ENCODE peak calls at places on chromosomes 12 and 14, in ten cellular contexts. One of them, this sample, is unnamed.
A peak's percentile ranks its signal among the peaks of the same experiment; 100 is the strongest.

GRCh38 chr14:29016050-29016900 is 249.7 kb downstream of the FOXG1 start:
- DNase-seq in cardiac fibroblast: peak; percentile 73
- DNase-seq in A549: no peak
- DNase-seq in heart right ventricle: no peak
- DNase-seq in uterus: peak; percentile 15
- DNase-seq in GM23338: peak; percentile 86
- DNase-seq in fibroblast of the aortic adventitia: peak; percentile 65
- DNase-seq in CD8-positive, alpha-beta T cell: no peak
- DNase-seq in BJ: no peak
- DNase-seq in body of pancreas: peak; percentile 15
- DNase-seq in this sample: peak; percentile 31

GRCh38 chr12:9669534-9669933 is at the start of gene CLEC2D:
- DNase-seq in cardiac fibroblast: no peak
- DNase-seq in A549: no peak
- DNase-seq in heart right ventricle: no peak
- DNase-seq in uterus: no peak
- DNase-seq in GM23338: no peak
- DNase-seq in fibroblast of the aortic adventitia: no peak
- DNase-seq in CD8-positive, alpha-beta T cell: peak; percentile 46
- DNase-seq in BJ: no peak
- DNase-seq in body of pancreas: no peak
- DNase-seq in this sample: no peak

GRCh38 chr12:109277255-109277898 is 31.7 kb downstream of the FOXN4 start:
- DNase-seq in cardiac fibroblast: no peak
- DNase-seq in A549: no peak
- DNase-seq in heart right ventricle: no peak
- DNase-seq in uterus: no peak
- DNase-seq in GM23338: no peak
- DNase-seq in fibroblast of the aortic adventitia: no peak
- DNase-seq in CD8-positive, alpha-beta T cell: no peak
- DNase-seq in BJ: no peak
- DNase-seq in body of pancreas: no peak
- DNase-seq in this sample: no peak

GRCh38 chr12:26678697-26679660 is 154.0 kb downstream of the ITPR2 start:
- DNase-seq in cardiac fibroblast: no peak
- DNase-seq in A549: no peak
- DNase-seq in heart right ventricle: no peak
- DNase-seq in uterus: no peak
- DNase-seq in GM23338: peak; percentile 60
- DNase-seq in fibroblast of the aortic adventitia: peak; percentile 69
- DNase-seq in CD8-positive, alpha-beta T cell: no peak
- DNase-seq in BJ: no peak
- DNase-seq in body of pancreas: no peak
- DNase-seq in this sample: peak; percentile 30

GRCh38 chr14:21894003-21894897 is 220.6 kb upstream of the OR4E1 start:
- DNase-seq in cardiac fibroblast: no peak
- DNase-seq in A549: no peak
- DNase-seq in heart right ventricle: no peak
- DNase-seq in uterus: no peak
- DNase-seq in GM23338: peak; percentile 76
- DNase-seq in fibroblast of the aortic adventitia: no peak
- DNase-seq in CD8-positive, alpha-beta T cell: peak; percentile 49
- DNase-seq in BJ: no peak
- DNase-seq in body of pancreas: no peak
- DNase-seq in this sample: no peak

GRCh38 chr12:25771062-25771461 is 187.4 kb upstream of the RASSF8 start:
- DNase-seq in cardiac fibroblast: peak; percentile 56
- DNase-seq in A549: no peak
- DNase-seq in heart right ventricle: no peak
- DNase-seq in uterus: no peak
- DNase-seq in GM23338: no peak
- DNase-seq in fibroblast of the aortic adventitia: peak; percentile 45
- DNase-seq in CD8-positive, alpha-beta T cell: no peak
- DNase-seq in BJ: no peak
- DNase-seq in body of pancreas: no peak
- DNase-seq in this sample: peak; percentile 29

GRCh38 chr12:58310368-58310767 is 369.0 kb downstream of the ATP23 start:
- DNase-seq in cardiac fibroblast: peak; percentile 87
- DNase-seq in A549: peak; percentile 28
- DNase-seq in heart right ventricle: no peak
- DNase-seq in uterus: no peak
- DNase-seq in GM23338: no peak
- DNase-seq in fibroblast of the aortic adventitia: peak; percentile 61
- DNase-seq in CD8-positive, alpha-beta T cell: no peak
- DNase-seq in BJ: peak; percentile 9
- DNase-seq in body of pancreas: no peak
- DNase-seq in this sample: peak; percentile 35

GRCh38 chr14:105487449-105487985 is 831 bp downstream of the CRIP1 start:
- DNase-seq in cardiac fibroblast: no peak
- DNase-seq in A549: no peak
- DNase-seq in heart right ventricle: peak; percentile 75
- DNase-seq in uterus: peak; percentile 47
- DNase-seq in GM23338: no peak
- DNase-seq in fibroblast of the aortic adventitia: no peak
- DNase-seq in CD8-positive, alpha-beta T cell: peak; percentile 79
- DNase-seq in BJ: no peak
- DNase-seq in body of pancreas: peak; percentile 45
- DNase-seq in this sample: no peak

GRCh38 chr14:91873476-91874265 is 6.3 kb upstream of the TC2N start:
- DNase-seq in cardiac fibroblast: peak; percentile 31
- DNase-seq in A549: no peak
- DNase-seq in heart right ventricle: no peak
- DNase-seq in uterus: no peak
- DNase-seq in GM23338: no peak
- DNase-seq in fibroblast of the aortic adventitia: no peak
- DNase-seq in CD8-positive, alpha-beta T cell: peak; percentile 72
- DNase-seq in BJ: no peak
- DNase-seq in body of pancreas: peak; percentile 52
- DNase-seq in this sample: no peak

GRCh38 chr12:79547044-79547734 is 143.6 kb downstream of the PAWR start:
- DNase-seq in cardiac fibroblast: peak; percentile 92
- DNase-seq in A549: peak; percentile 81
- DNase-seq in heart right ventricle: no peak
- DNase-seq in uterus: no peak
- DNase-seq in GM23338: peak; percentile 98
- DNase-seq in fibroblast of the aortic adventitia: peak; percentile 85
- DNase-seq in CD8-positive, alpha-beta T cell: no peak
- DNase-seq in BJ: peak; percentile 52
- DNase-seq in body of pancreas: peak; percentile 64
- DNase-seq in this sample: peak; percentile 94

DNA sequence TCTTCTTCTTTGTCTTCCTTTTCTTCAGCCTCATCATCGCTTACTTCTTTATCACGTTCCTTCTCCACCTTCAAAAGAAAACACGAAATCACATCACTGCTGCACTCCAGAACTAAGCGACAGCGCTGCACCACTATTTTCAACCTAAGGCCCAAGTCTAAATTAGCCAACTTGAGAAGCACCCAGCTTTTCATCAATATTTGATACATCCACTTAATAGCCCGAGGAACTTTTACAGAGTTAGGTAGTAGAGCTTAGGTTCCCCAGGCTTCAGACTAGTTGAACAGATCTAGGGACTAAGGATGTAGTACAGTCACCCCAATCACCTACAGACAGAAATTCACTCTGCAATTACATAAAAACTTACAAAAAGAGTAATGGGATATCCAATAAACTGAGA is 1.9 kb downstream of the HSP90AA1 start:
- DNase-seq in cardiac fibroblast: no peak
- DNase-seq in A549: no peak
- DNase-seq in heart right ventricle: no peak
- DNase-seq in uterus: no peak
- DNase-seq in GM23338: no peak
- DNase-seq in fibroblast of the aortic adventitia: no peak
- DNase-seq in CD8-positive, alpha-beta T cell: no peak
- DNase-seq in BJ: no peak
- DNase-seq in body of pancreas: no peak
- DNase-seq in this sample: no peak
- H3K4me3 ChIP-seq in cardiac fibroblast: peak overlapping the region; percentile 81
- H3K4me3 ChIP-seq in A549: peak overlapping the region; percentile 97
- H3K4me3 ChIP-seq in heart right ventricle: peak overlapping the region; percentile 96
- H3K4me3 ChIP-seq in uterus: no peak overlapping the region
- H3K4me3 ChIP-seq in GM23338: peak overlapping the region; percentile 83
- H3K4me3 ChIP-seq in fibroblast of the aortic adventitia: peak overlapping the region; percentile 77
- H3K4me3 ChIP-seq in CD8-positive, alpha-beta T cell: peak overlapping the region; percentile 75
- H3K4me3 ChIP-seq in BJ: peak overlapping the region; percentile 83
- H3K4me3 ChIP-seq in body of pancreas: no peak overlapping the region
- H3K4me3 ChIP-seq in this sample: peak overlapping the region; percentile 74

GRCh38 chr12:98352835-98353234 is 162.6 kb upstream of the TMPO start:
- DNase-seq in cardiac fibroblast: peak; percentile 54
- DNase-seq in A549: peak; percentile 26
- DNase-seq in heart right ventricle: no peak
- DNase-seq in uterus: no peak
- DNase-seq in GM23338: no peak
- DNase-seq in fibroblast of the aortic adventitia: peak; percentile 18
- DNase-seq in CD8-positive, alpha-beta T cell: no peak
- DNase-seq in BJ: no peak
- DNase-seq in body of pancreas: no peak
- DNase-seq in this sample: peak; percentile 9

GRCh38 chr12:98355933-98356332 is 159.5 kb upstream of the TMPO start:
- DNase-seq in cardiac fibroblast: no peak
- DNase-seq in A549: no peak
- DNase-seq in heart right ventricle: no peak
- DNase-seq in uterus: no peak
- DNase-seq in GM23338: no peak
- DNase-seq in fibroblast of the aortic adventitia: no peak
- DNase-seq in CD8-positive, alpha-beta T cell: no peak
- DNase-seq in BJ: no peak
- DNase-seq in body of pancreas: no peak
- DNase-seq in this sample: no peak

GRCh38 chr12:98358144-98358543 is 157.2 kb upstream of the TMPO start:
- DNase-seq in cardiac fibroblast: no peak
- DNase-seq in A549: no peak
- DNase-seq in heart right ventricle: no peak
- DNase-seq in uterus: no peak
- DNase-seq in GM23338: no peak
- DNase-seq in fibroblast of the aortic adventitia: no peak
- DNase-seq in CD8-positive, alpha-beta T cell: no peak
- DNase-seq in BJ: no peak
- DNase-seq in body of pancreas: no peak
- DNase-seq in this sample: no peak

GRCh38 chr12:98354520-98354919 is 160.9 kb upstream of the TMPO start:
- DNase-seq in cardiac fibroblast: no peak
- DNase-seq in A549: no peak
- DNase-seq in heart right ventricle: no peak
- DNase-seq in uterus: no peak
- DNase-seq in GM23338: no peak
- DNase-seq in fibroblast of the aortic adventitia: no peak
- DNase-seq in CD8-positive, alpha-beta T cell: no peak
- DNase-seq in BJ: no peak
- DNase-seq in body of pancreas: no peak
- DNase-seq in this sample: no peak

GRCh38 chr12:98355322-98355721 is 160.1 kb upstream of the TMPO start:
- DNase-seq in cardiac fibroblast: peak; percentile 65
- DNase-seq in A549: peak; percentile 18
- DNase-seq in heart right ventricle: no peak
- DNase-seq in uterus: no peak
- DNase-seq in GM23338: no peak
- DNase-seq in fibroblast of the aortic adventitia: peak; percentile 25
- DNase-seq in CD8-positive, alpha-beta T cell: no peak
- DNase-seq in BJ: no peak
- DNase-seq in body of pancreas: no peak
- DNase-seq in this sample: peak; percentile 27
- TF ChIP-seq CTCF in cardiac fibroblast: no peak
- TF ChIP-seq CTCF in A549: no peak
- TF ChIP-seq CTCF in heart right ventricle: no peak
- TF ChIP-seq CTCF in uterus: no peak
- TF ChIP-seq CTCF in GM23338: no peak
- TF ChIP-seq CTCF in fibroblast of the aortic adventitia: no peak
- TF ChIP-seq CTCF in CD8-positive, alpha-beta T cell: no peak
- TF ChIP-seq CTCF in BJ: no peak
- TF ChIP-seq CTCF in body of pancreas: no peak
- TF ChIP-seq CTCF in this sample: no peak

GRCh38 chr14:96182546-96182945 is 22.1 kb upstream of the BDKRB2 start:
- DNase-seq in cardiac fibroblast: no peak
- DNase-seq in A549: no peak
- DNase-seq in heart right ventricle: no peak
- DNase-seq in uterus: no peak
- DNase-seq in GM23338: no peak
- DNase-seq in fibroblast of the aortic adventitia: no peak
- DNase-seq in CD8-positive, alpha-beta T cell: no peak
- DNase-seq in BJ: no peak
- DNase-seq in body of pancreas: no peak
- DNase-seq in this sample: no peak

GRCh38 chr14:96177766-96178377 is 26.8 kb upstream of the BDKRB2 start:
- DNase-seq in cardiac fibroblast: no peak
- DNase-seq in A549: no peak
- DNase-seq in heart right ventricle: no peak
- DNase-seq in uterus: peak; percentile 51
- DNase-seq in GM23338: no peak
- DNase-seq in fibroblast of the aortic adventitia: peak; percentile 63
- DNase-seq in CD8-positive, alpha-beta T cell: no peak
- DNase-seq in BJ: no peak
- DNase-seq in body of pancreas: no peak
- DNase-seq in this sample: peak; percentile 29

GRCh38 chr14:96178674-96179321 is 25.8 kb upstream of the BDKRB2 start:
- DNase-seq in cardiac fibroblast: no peak
- DNase-seq in A549: no peak
- DNase-seq in heart right ventricle: no peak
- DNase-seq in uterus: no peak
- DNase-seq in GM23338: no peak
- DNase-seq in fibroblast of the aortic adventitia: no peak
- DNase-seq in CD8-positive, alpha-beta T cell: no peak
- DNase-seq in BJ: no peak
- DNase-seq in body of pancreas: no peak
- DNase-seq in this sample: peak; percentile 25

GRCh38 chr14:96180004-96180403 is 24.6 kb upstream of the BDKRB2 start:
- DNase-seq in cardiac fibroblast: no peak
- DNase-seq in A549: no peak
- DNase-seq in heart right ventricle: no peak
- DNase-seq in uterus: no peak
- DNase-seq in GM23338: no peak
- DNase-seq in fibroblast of the aortic adventitia: no peak
- DNase-seq in CD8-positive, alpha-beta T cell: no peak
- DNase-seq in BJ: no peak
- DNase-seq in body of pancreas: no peak
- DNase-seq in this sample: no peak

GRCh38 chr14:96181188-96181762 is 23.4 kb upstream of the BDKRB2 start:
- DNase-seq in cardiac fibroblast: no peak
- DNase-seq in A549: no peak
- DNase-seq in heart right ventricle: no peak
- DNase-seq in uterus: no peak
- DNase-seq in GM23338: no peak
- DNase-seq in fibroblast of the aortic adventitia: no peak
- DNase-seq in CD8-positive, alpha-beta T cell: no peak
- DNase-seq in BJ: no peak
- DNase-seq in body of pancreas: no peak
- DNase-seq in this sample: no peak
- H3K4me3 ChIP-seq in cardiac fibroblast: no peak overlapping the region
- H3K4me3 ChIP-seq in A549: no peak overlapping the region
- H3K4me3 ChIP-seq in heart right ventricle: no peak overlapping the region
- H3K4me3 ChIP-seq in uterus: no peak overlapping the region
- H3K4me3 ChIP-seq in GM23338: no peak overlapping the region
- H3K4me3 ChIP-seq in fibroblast of the aortic adventitia: no peak overlapping the region
- H3K4me3 ChIP-seq in CD8-positive, alpha-beta T cell: no peak overlapping the region
- H3K4me3 ChIP-seq in BJ: no peak overlapping the region
- H3K4me3 ChIP-seq in body of pancreas: no peak overlapping the region
- H3K4me3 ChIP-seq in this sample: no peak overlapping the region

DNA sequence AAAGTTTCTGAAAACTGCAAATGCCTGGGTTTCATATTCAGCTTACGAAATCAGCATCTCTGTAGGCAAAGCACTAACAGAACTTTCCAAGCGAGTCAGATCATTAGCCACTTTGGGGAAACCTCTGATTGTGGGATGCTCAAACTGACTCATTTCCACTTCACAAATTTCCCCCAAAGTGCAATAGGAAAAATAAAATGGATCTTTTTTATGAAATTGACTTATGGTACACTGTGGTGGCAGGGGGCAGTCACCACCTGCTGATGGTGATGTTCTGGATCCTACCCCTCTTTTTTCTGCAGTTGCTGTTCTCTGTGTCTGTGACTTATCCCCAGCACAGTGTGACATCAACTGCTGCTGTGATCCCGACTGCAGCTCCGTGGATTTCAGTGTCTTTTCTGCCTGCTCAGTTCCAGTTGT is 5.6 kb downstream of the TCTN1 start:
- DNase-seq in cardiac fibroblast: no peak
- DNase-seq in A549: no peak
- DNase-seq in heart right ventricle: no peak
- DNase-seq in uterus: no peak
- DNase-seq in GM23338: no peak
- DNase-seq in fibroblast of the aortic adventitia: no peak
- DNase-seq in CD8-positive, alpha-beta T cell: no peak
- DNase-seq in BJ: no peak
- DNase-seq in body of pancreas: no peak
- DNase-seq in this sample: no peak
- TF ChIP-seq CTCF in cardiac fibroblast: no peak
- TF ChIP-seq CTCF in A549: no peak
- TF ChIP-seq CTCF in heart right ventricle: no peak
- TF ChIP-seq CTCF in uterus: no peak
- TF ChIP-seq CTCF in GM23338: no peak
- TF ChIP-seq CTCF in fibroblast of the aortic adventitia: no peak
- TF ChIP-seq CTCF in CD8-positive, alpha-beta T cell: no peak
- TF ChIP-seq CTCF in BJ: no peak
- TF ChIP-seq CTCF in body of pancreas: no peak
- TF ChIP-seq CTCF in this sample: no peak

This sample was measured in AG10803.